ENCODE peak calls at places on chromosome 15, in five cellular contexts. One of them, this sample, is unnamed. For H3K27me3 and H3K4me1, the result is how much of the 10 kb centered on the place peaks cover.

GRCh38 chr15:84151205-84151931 is 84.2 kb upstream of the GOLGA6L4 start:
- DNase-seq in Peyer's patch: no peak
- DNase-seq in heart right ventricle: no peak
- DNase-seq in fibroblast of lung: peak
- DNase-seq in spleen: no peak
- DNase-seq in this sample: no peak

GRCh38 chr15:101664303-101664913 is 12.2 kb upstream of the TM2D3 start:
- DNase-seq in spleen: no peak
- DNase-seq in fibroblast of lung: no peak
- DNase-seq in Peyer's patch: no peak
- DNase-seq in heart right ventricle: no peak
- DNase-seq in this sample: no peak

GRCh38 chr15:58498821-58499580 is 67.2 kb downstream of the LIPC start:
- DNase-seq in heart right ventricle: no peak
- DNase-seq in spleen: no peak
- DNase-seq in fibroblast of lung: peak
- DNase-seq in Peyer's patch: no peak
- DNase-seq in this sample: no peak

GRCh38 chr15:76945494-76945893 is 13.9 kb downstream of the RCN2 start:
- DNase-seq in fibroblast of lung: peak
- DNase-seq in Peyer's patch: no peak
- DNase-seq in spleen: no peak
- DNase-seq in heart right ventricle: no peak
- DNase-seq in this sample: no peak

GRCh38 chr15:93033434-93034045 is 55.5 kb downstream of the RGMA start:
- DNase-seq in Peyer's patch: peak
- DNase-seq in fibroblast of lung: no peak
- DNase-seq in spleen: no peak
- DNase-seq in heart right ventricle: no peak
- DNase-seq in this sample: no peak

GRCh38 chr15:28002867-28003266 is 96.2 kb downstream of the OCA2 start:
- DNase-seq in Peyer's patch: no peak
- DNase-seq in spleen: no peak
- DNase-seq in fibroblast of lung: no peak
- DNase-seq in heart right ventricle: no peak
- DNase-seq in this sample: no peak

GRCh38 chr15:57183041-57183440 is 193.3 kb upstream of the CGNL1 start:
- DNase-seq in heart right ventricle: no peak
- DNase-seq in Peyer's patch: no peak
- DNase-seq in spleen: no peak
- DNase-seq in fibroblast of lung: peak
- DNase-seq in this sample: no peak

GRCh38 chr15:79399591-79399990 is 32.5 kb upstream of the MINAR1 start:
- DNase-seq in spleen: no peak
- DNase-seq in Peyer's patch: no peak
- DNase-seq in heart right ventricle: no peak
- DNase-seq in fibroblast of lung: no peak
- DNase-seq in this sample: no peak

GRCh38 chr15:67185051-67185450 is 69.4 kb downstream of the AAGAB start:
- DNase-seq in heart right ventricle: no peak
- DNase-seq in spleen: peak
- DNase-seq in fibroblast of lung: no peak
- DNase-seq in Peyer's patch: no peak
- DNase-seq in this sample: no peak

GRCh38 chr15:52181938-52182780 is 9.0 kb downstream of the GNB5 start:
- DNase-seq in fibroblast of lung: no peak
- DNase-seq in Peyer's patch: no peak
- DNase-seq in heart right ventricle: no peak
- DNase-seq in spleen: no peak
- DNase-seq in this sample: no peak

GRCh38 chr15:91553455-91553854 is 300.1 kb upstream of the SLCO3A1 start:
- DNase-seq in Peyer's patch: no peak
- DNase-seq in fibroblast of lung: no peak
- DNase-seq in spleen: no peak
- DNase-seq in heart right ventricle: no peak
- DNase-seq in this sample: peak

GRCh38 chr15:100211855-100212850 is 129.6 kb downstream of the ADAMTS17 start:
- DNase-seq in fibroblast of lung: peak
- DNase-seq in heart right ventricle: no peak
- DNase-seq in spleen: peak
- DNase-seq in Peyer's patch: peak
- DNase-seq in this sample: peak

GRCh38 chr15:45855907-45856579 is 221.2 kb downstream of the SQOR start:
- DNase-seq in heart right ventricle: no peak
- DNase-seq in spleen: no peak
- DNase-seq in Peyer's patch: no peak
- DNase-seq in fibroblast of lung: peak
- DNase-seq in this sample: no peak

GRCh38 chr15:101309436-101310162 is 14.6 kb upstream of the SNRPA1 start:
- DNase-seq in Peyer's patch: peak
- DNase-seq in heart right ventricle: no peak
- DNase-seq in spleen: peak
- DNase-seq in fibroblast of lung: no peak
- DNase-seq in this sample: peak

GRCh38 chr15:53844634-53845033 is 85.2 kb upstream of the WDR72 start:
- DNase-seq in Peyer's patch: no peak
- DNase-seq in fibroblast of lung: no peak
- DNase-seq in heart right ventricle: no peak
- DNase-seq in spleen: no peak
- DNase-seq in this sample: no peak

GRCh38 chr15:85430406-85431204 is 50.2 kb downstream of the AKAP13 start:
- DNase-seq in spleen: no peak
- DNase-seq in Peyer's patch: no peak
- DNase-seq in heart right ventricle: no peak
- DNase-seq in fibroblast of lung: no peak
- DNase-seq in this sample: no peak

GRCh38 chr15:51133140-51133630 is 38.5 kb upstream of the TNFAIP8L3 start:
- DNase-seq in fibroblast of lung: no peak
- DNase-seq in heart right ventricle: no peak
- DNase-seq in spleen: no peak
- DNase-seq in Peyer's patch: no peak
- DNase-seq in this sample: no peak

GRCh38 chr15:51349156-51349844 is 7.8 kb downstream of the GLDN start:
- DNase-seq in fibroblast of lung: peak
- DNase-seq in Peyer's patch: no peak
- DNase-seq in spleen: no peak
- DNase-seq in heart right ventricle: no peak
- DNase-seq in this sample: no peak

GRCh38 chr15:84982301-84982920 is 755 bp downstream of the PDE8A start:
- DNase-seq in Peyer's patch: peak
- DNase-seq in heart right ventricle: peak
- DNase-seq in fibroblast of lung: peak
- DNase-seq in spleen: peak
- DNase-seq in this sample: peak

GRCh38 chr15:72231847-72232461 is 964 bp upstream of the PKM start:
- DNase-seq in spleen: no peak
- DNase-seq in fibroblast of lung: peak
- DNase-seq in heart right ventricle: no peak
- DNase-seq in Peyer's patch: peak
- DNase-seq in this sample: no peak

GRCh38 chr15:64693134-64693533 is 82.3 kb downstream of the RBPMS2 start:
- DNase-seq in fibroblast of lung: peak
- DNase-seq in heart right ventricle: no peak
- DNase-seq in spleen: peak
- DNase-seq in Peyer's patch: no peak
- DNase-seq in this sample: no peak

GRCh38 chr15:23616536-23616935 is 31.1 kb downstream of the MAGEL2 start:
- DNase-seq in fibroblast of lung: no peak
- DNase-seq in heart right ventricle: no peak
- DNase-seq in Peyer's patch: no peak
- DNase-seq in spleen: no peak
- DNase-seq in this sample: no peak

GRCh38 chr15:90039996-90040395 is 38.9 kb downstream of the ZNF710 start:
- DNase-seq in heart right ventricle: no peak
- DNase-seq in spleen: peak
- DNase-seq in Peyer's patch: no peak
- DNase-seq in fibroblast of lung: no peak
- DNase-seq in this sample: no peak

GRCh38 chr15:100866386-100867330 is 13.0 kb upstream of the ALDH1A3 start:
- DNase-seq in Peyer's patch: no peak
- DNase-seq in heart right ventricle: no peak
- DNase-seq in fibroblast of lung: no peak
- DNase-seq in spleen: no peak
- DNase-seq in this sample: no peak

GRCh38 chr15:53880353-53880752 is 97.9 kb upstream of the UNC13C start:
- DNase-seq in heart right ventricle: no peak
- DNase-seq in spleen: no peak
- DNase-seq in fibroblast of lung: no peak
- DNase-seq in Peyer's patch: no peak
- DNase-seq in this sample: no peak

GRCh38 chr15:73956276-73957086 is 30.2 kb downstream of the LOXL1 start:
- DNase-seq in fibroblast of lung: peak
- DNase-seq in spleen: peak
- DNase-seq in Peyer's patch: no peak
- DNase-seq in heart right ventricle: no peak
- DNase-seq in this sample: no peak

GRCh38 chr15:40275954-40276353 is 6.9 kb downstream of the ANKRD63 start:
- DNase-seq in heart right ventricle: no peak
- DNase-seq in spleen: no peak
- DNase-seq in fibroblast of lung: no peak
- DNase-seq in Peyer's patch: no peak
- DNase-seq in this sample: no peak

GRCh38 chr15:66401130-66402021 is 14.7 kb downstream of the MAP2K1 start:
- DNase-seq in spleen: no peak
- DNase-seq in fibroblast of lung: peak
- DNase-seq in heart right ventricle: no peak
- DNase-seq in Peyer's patch: no peak
- DNase-seq in this sample: no peak

GRCh38 chr15:89461386-89461785 is 35.0 kb downstream of the RHCG start:
- DNase-seq in Peyer's patch: no peak
- DNase-seq in spleen: no peak
- DNase-seq in fibroblast of lung: no peak
- DNase-seq in heart right ventricle: no peak
- DNase-seq in this sample: peak

GRCh38 chr15:80072285-80072684 is 12.8 kb downstream of the ZFAND6 start:
- DNase-seq in Peyer's patch: no peak
- DNase-seq in fibroblast of lung: peak
- DNase-seq in spleen: no peak
- DNase-seq in heart right ventricle: no peak
- DNase-seq in this sample: no peak

GRCh38 chr15:48759921-48760320 is 50.9 kb downstream of the CEP152 start:
- DNase-seq in Peyer's patch: no peak
- DNase-seq in fibroblast of lung: no peak
- DNase-seq in spleen: no peak
- DNase-seq in heart right ventricle: no peak
- DNase-seq in this sample: no peak

GRCh38 chr15:57288926-57289650 is 87.2 kb upstream of the CGNL1 start:
- DNase-seq in heart right ventricle: no peak
- DNase-seq in fibroblast of lung: no peak
- DNase-seq in Peyer's patch: no peak
- DNase-seq in spleen: no peak
- DNase-seq in this sample: no peak

GRCh38 chr15:31801152-31801551 is 229.2 kb upstream of the CHRNA7 start:
- DNase-seq in Peyer's patch: no peak
- DNase-seq in fibroblast of lung: peak
- DNase-seq in heart right ventricle: peak
- DNase-seq in spleen: no peak
- DNase-seq in this sample: no peak

GRCh38 chr15:72685925-72686794 is at the start of the genes BBS4 and HIGD2B:
- DNase-seq in heart right ventricle: peak
- DNase-seq in Peyer's patch: peak
- DNase-seq in fibroblast of lung: peak
- DNase-seq in spleen: peak
- DNase-seq in this sample: peak

GRCh38 chr15:88624156-88624970 is 3.2 kb downstream of the AEN start:
- DNase-seq in heart right ventricle: no peak
- DNase-seq in fibroblast of lung: peak
- DNase-seq in spleen: no peak
- DNase-seq in Peyer's patch: no peak
- DNase-seq in this sample: peak

GRCh38 chr15:92711457-92711831 is 55.9 kb upstream of the FAM174B start:
- DNase-seq in spleen: no peak
- DNase-seq in fibroblast of lung: no peak
- DNase-seq in heart right ventricle: no peak
- DNase-seq in Peyer's patch: no peak
- DNase-seq in this sample: peak

GRCh38 chr15:98419173-98419814 is 229.0 kb upstream of the IGF1R start:
- DNase-seq in Peyer's patch: no peak
- DNase-seq in heart right ventricle: no peak
- DNase-seq in spleen: no peak
- DNase-seq in fibroblast of lung: no peak
- DNase-seq in this sample: no peak

GRCh38 chr15:33994005-33994615 is 25.8 kb downstream of the CHRM5 start:
- DNase-seq in Peyer's patch: no peak
- DNase-seq in heart right ventricle: no peak
- DNase-seq in spleen: no peak
- DNase-seq in fibroblast of lung: peak
- DNase-seq in this sample: no peak
- TF ChIP-seq CTCF in Peyer's patch: no peak
- TF ChIP-seq CTCF in heart right ventricle: peak
- TF ChIP-seq CTCF in spleen: no peak
- TF ChIP-seq CTCF in fibroblast of lung: peak
- TF ChIP-seq CTCF in this sample: peak

GRCh38 chr15:96362001-96362758 is 31.7 kb downstream of the NR2F2 start:
- DNase-seq in Peyer's patch: no peak
- DNase-seq in spleen: no peak
- DNase-seq in fibroblast of lung: no peak
- DNase-seq in heart right ventricle: no peak
- DNase-seq in this sample: no peak
- H3K27me3 ChIP-seq in Peyer's patch: under half
- H3K27me3 ChIP-seq in spleen: half or more
- H3K27me3 ChIP-seq in fibroblast of lung: under half
- H3K27me3 ChIP-seq in heart right ventricle: under half
- H3K27me3 ChIP-seq in this sample: half or more

GRCh38 chr15:75109021-75109690 is 85.8 kb downstream of the PPCDC start:
- DNase-seq in heart right ventricle: no peak
- DNase-seq in Peyer's patch: no peak
- DNase-seq in fibroblast of lung: no peak
- DNase-seq in spleen: no peak
- DNase-seq in this sample: no peak
- H3K4me1 ChIP-seq in heart right ventricle: half or more
- H3K4me1 ChIP-seq in Peyer's patch: under half
- H3K4me1 ChIP-seq in fibroblast of lung: under half
- H3K4me1 ChIP-seq in spleen: under half
- H3K4me1 ChIP-seq in this sample: under half

GRCh38 chr15:59632714-59633113 is 21.1 kb downstream of the GCNT3 start:
- DNase-seq in Peyer's patch: no peak
- DNase-seq in heart right ventricle: no peak
- DNase-seq in spleen: no peak
- DNase-seq in fibroblast of lung: no peak
- DNase-seq in this sample: no peak
- TF ChIP-seq CTCF in Peyer's patch: no peak
- TF ChIP-seq CTCF in heart right ventricle: no peak
- TF ChIP-seq CTCF in spleen: no peak
- TF ChIP-seq CTCF in fibroblast of lung: peak
- TF ChIP-seq CTCF in this sample: no peak

GRCh38 chr15:29130461-29130860 is 139.2 kb downstream of the NSMCE3 start:
- DNase-seq in heart right ventricle: no peak
- DNase-seq in Peyer's patch: no peak
- DNase-seq in spleen: no peak
- DNase-seq in fibroblast of lung: no peak
- DNase-seq in this sample: no peak
- H3K27me3 ChIP-seq in heart right ventricle: under half
- H3K27me3 ChIP-seq in Peyer's patch: under half
- H3K27me3 ChIP-seq in spleen: under half
- H3K27me3 ChIP-seq in fibroblast of lung: under half
- H3K27me3 ChIP-seq in this sample: under half

GRCh38 chr15:68582236-68582635 is 3.4 kb downstream of the CORO2B start:
- DNase-seq in heart right ventricle: no peak
- DNase-seq in fibroblast of lung: no peak
- DNase-seq in spleen: peak
- DNase-seq in Peyer's patch: no peak
- DNase-seq in this sample: no peak
- H3K4me1 ChIP-seq in heart right ventricle: under half
- H3K4me1 ChIP-seq in fibroblast of lung: under half
- H3K4me1 ChIP-seq in spleen: under half
- H3K4me1 ChIP-seq in Peyer's patch: under half
- H3K4me1 ChIP-seq in this sample: under half